ENCODE peak calls at places on chromosomes 16 and 17, in seven cellular contexts. Y is GM12878, X is K562, D is SK-N-SH, O is T47D, B is H1, S is HCT116. U is an unnamed sample.

GRCh38 chr17:43449470-43450202 is 34.1 kb upstream of the DHX8 start:
- DNase-seq in Y (no peak), X (no peak), D (no peak), O (no peak), B (no peak), S (no peak), U (peak)

GRCh38 chr16:66462912-66463311 is 35.8 kb downstream of the BEAN1 start:
- DNase-seq in Y (no peak), X (no peak), D (no peak), O (no peak), B (no peak), S (no peak), U (no peak)

GRCh38 chr17:17890773-17891759 is 54.3 kb upstream of the SREBF1 start:
- DNase-seq in Y (no peak), X (peak), D (peak), O (peak), B (no peak), S (peak), U (peak)

GRCh38 chr17:50094243-50094752 is 853 bp upstream of the PDK2 start:
- DNase-seq in Y (peak), X (peak), D (peak), O (peak), B (peak), S (peak), U (peak)

GRCh38 chr17:4827399-4827798 is 5.7 kb upstream of the MINK1 start:
- DNase-seq in Y (no peak), X (no peak), D (no peak), O (no peak), B (no peak), S (no peak), U (no peak)

GRCh38 chr17:28008526-28008925 is 34.0 kb upstream of the NLK start:
- DNase-seq in Y (no peak), X (peak), D (no peak), O (peak), B (peak), S (peak), U (peak)

GRCh38 chr16:67666032-67666537 is 465 bp downstream of the ENKD1 start:
- DNase-seq in Y (no peak), X (peak), D (peak), O (no peak), B (peak), S (no peak), U (peak)

GRCh38 chr17:67244621-67245072 is 349 bp downstream of the HELZ start:
- DNase-seq in Y (no peak), X (peak), D (peak), O (no peak), B (no peak), S (no peak), U (no peak)

GRCh38 chr16:67822511-67822910 is 15.8 kb downstream of the TSNAXIP1 start:
- DNase-seq in Y (no peak), X (no peak), D (no peak), O (no peak), B (no peak), S (no peak), U (no peak)

GRCh38 chr16:27344707-27345106 is 30.9 kb downstream of the IL4R start:
- DNase-seq in Y (no peak), X (peak), D (no peak), O (no peak), B (no peak), S (no peak), U (no peak)

GRCh38 chr17:50689956-50690886 is 17.5 kb downstream of the ANKRD40 start:
- DNase-seq in Y (no peak), X (no peak), D (peak), O (no peak), B (no peak), S (no peak), U (no peak)

GRCh38 chr17:31535581-31535981 is 144.1 kb downstream of the RAB11FIP4 start:
- DNase-seq in Y (peak), X (no peak), D (no peak), O (no peak), B (no peak), S (no peak), U (no peak)

GRCh38 chr17:2582493-2582892 is 11.0 kb upstream of the PAFAH1B1 start:
- DNase-seq in Y (no peak), X (no peak), D (no peak), O (no peak), B (no peak), S (no peak), U (no peak)

GRCh38 chr17:30244853-30245385 is 9.4 kb upstream of the SLC6A4 start:
- DNase-seq in Y (no peak), X (no peak), D (no peak), O (no peak), B (peak), S (no peak), U (no peak)

GRCh38 chr16:21150375-21151001 is at the start of gene DNAH3:
- DNase-seq in Y (no peak), X (peak), D (peak), O (no peak), B (no peak), S (no peak), U (peak)

GRCh38 chr17:69232650-69233049 is 4.0 kb upstream of the ABCA10 start:
- DNase-seq in Y (no peak), X (no peak), D (no peak), O (no peak), B (no peak), S (no peak), U (no peak)

GRCh38 chr17:82328994-82329507 is 4.5 kb downstream of the SECTM1 start:
- DNase-seq in Y (no peak), X (no peak), D (no peak), O (no peak), B (no peak), S (no peak), U (no peak)

GRCh38 chr17:1931759-1932579 is 93.2 kb downstream of the RTN4RL1 start:
- DNase-seq in Y (no peak), X (no peak), D (no peak), O (no peak), B (peak), S (no peak), U (peak)

GRCh38 chr16:68232335-68232734 is 3.6 kb downstream of the ESRP2 start:
- DNase-seq in Y (no peak), X (no peak), D (no peak), O (no peak), B (no peak), S (no peak), U (no peak)

GRCh38 chr17:80214878-80215210 is 5.3 kb downstream of the SGSH start:
- DNase-seq in Y (no peak), X (no peak), D (no peak), O (no peak), B (no peak), S (no peak), U (no peak)

GRCh38 chr17:39231587-39232551 is 6.1 kb upstream of the STAC2 start:
- DNase-seq in Y (no peak), X (peak), D (peak), O (no peak), B (peak), S (no peak), U (no peak)

GRCh38 chr17:72661093-72661944 is 431.2 kb downstream of the SLC39A11 start:
- DNase-seq in Y (no peak), X (no peak), D (peak), O (no peak), B (no peak), S (peak), U (peak)

GRCh38 chr16:12503201-12503600 is 300.5 kb downstream of the CPPED1 start:
- DNase-seq in Y (no peak), X (no peak), D (no peak), O (no peak), B (no peak), S (no peak), U (no peak)

GRCh38 chr16:8094696-8095095 is 495.6 kb downstream of the TMEM114 start:
- DNase-seq in Y (no peak), X (no peak), D (no peak), O (no peak), B (no peak), S (no peak), U (no peak)

GRCh38 chr17:79046501-79047280 is 22.7 kb downstream of the C1QTNF1 start:
- DNase-seq in Y (no peak), X (no peak), D (peak), O (no peak), B (no peak), S (no peak), U (no peak)

GRCh38 chr17:43846963-43847369 is at the start of gene CD300LG:
- DNase-seq in Y (no peak), X (no peak), D (peak), O (no peak), B (peak), S (no peak), U (no peak)

GRCh38 chr16:17296412-17296811 is 174.3 kb downstream of the XYLT1 start:
- DNase-seq in Y (no peak), X (no peak), D (peak), O (no peak), B (no peak), S (no peak), U (no peak)

DNA sequence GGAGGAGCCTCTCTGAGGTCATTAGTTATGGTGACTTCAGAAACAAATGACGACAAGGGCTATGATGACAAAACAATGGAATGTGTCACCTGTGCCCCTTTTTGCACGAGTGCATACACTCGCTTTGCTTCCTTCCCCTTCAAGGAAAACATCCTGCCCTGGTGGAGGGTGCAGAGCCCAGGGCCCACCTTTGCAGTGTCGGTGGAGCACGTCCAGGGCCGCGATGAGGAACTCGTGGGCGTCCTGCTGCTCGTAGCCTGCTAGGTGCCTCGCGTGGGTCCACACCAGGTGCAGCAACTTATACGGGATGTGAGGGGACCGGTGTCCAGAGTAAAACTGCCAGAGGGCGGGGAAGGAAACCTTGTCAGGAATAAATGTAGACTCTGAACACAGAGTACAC is 27.2 kb downstream of the USP22 start:
- DNase-seq in Y (no peak), X (no peak), D (no peak), O (no peak), B (no peak), S (no peak), U (no peak)
- TF ChIP-seq JUND in Y (no peak), X (no peak), D (no peak), O (no peak), B (no peak), S (no peak), U (no peak)

GRCh38 chr16:552171-552570 is 8.0 kb upstream of the PRR35 start:
- DNase-seq in Y (no peak), X (no peak), D (no peak), O (no peak), B (no peak), S (no peak), U (no peak)

GRCh38 chr16:548586-548985 is 11.6 kb upstream of the PRR35 start:
- DNase-seq in Y (no peak), X (no peak), D (no peak), O (no peak), B (no peak), S (no peak), U (no peak)

GRCh38 chr16:553601-554296 is 6.4 kb upstream of the PRR35 start:
- DNase-seq in Y (no peak), X (no peak), D (no peak), O (no peak), B (no peak), S (no peak), U (no peak)

GRCh38 chr16:549544-550263 is 10.5 kb upstream of the PRR35 start:
- DNase-seq in Y (no peak), X (no peak), D (no peak), O (no peak), B (peak), S (no peak), U (no peak)

DNA sequence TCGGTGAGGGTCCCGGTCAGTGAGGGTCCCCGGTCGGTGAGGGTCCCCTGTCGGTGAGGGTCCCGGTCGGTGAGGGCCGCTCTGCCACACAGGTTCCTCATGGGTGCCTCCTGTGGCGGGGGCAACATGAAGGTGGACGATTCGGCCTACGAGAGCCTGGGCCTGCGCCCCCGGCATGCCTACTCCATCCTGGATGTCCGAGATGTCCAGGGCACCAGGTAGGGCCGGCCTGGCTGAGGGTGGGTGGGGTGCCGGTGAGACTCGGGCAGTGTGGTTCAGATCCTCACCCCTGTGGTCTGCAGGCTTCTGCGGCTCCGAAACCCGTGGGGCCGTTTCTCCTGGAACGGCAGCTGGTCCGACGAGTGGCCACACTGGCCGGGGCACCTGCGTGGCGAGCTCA is 9.0 kb upstream of the PRR35 start:
- DNase-seq in Y (no peak), X (no peak), D (no peak), O (no peak), B (no peak), S (no peak), U (no peak)
- TF ChIP-seq JUND in Y (no peak), X (no peak), D (no peak), O (no peak), B (no peak), S (no peak), U (no peak)

GRCh38 chr16:87570938-87571867 is 31.1 kb upstream of the JPH3 start:
- DNase-seq in Y (no peak), X (peak), D (peak), O (peak), B (peak), S (peak), U (peak)
- TF ChIP-seq JUND in Y (no peak), X (no peak), D (no peak), O (no peak), B (no peak), S (no peak), U (no peak)

GRCh38 chr17:11276486-11276885 is 35.5 kb downstream of the SHISA6 start:
- DNase-seq in Y (no peak), X (no peak), D (no peak), O (no peak), B (no peak), S (no peak), U (no peak)
- TF ChIP-seq JUND in Y (no peak), X (no peak), D (no peak), O (no peak), B (no peak), S (no peak), U (no peak)

GRCh38 chr16:53434436-53435065 is at the start of gene RBL2:
- DNase-seq in Y (no peak), X (peak), D (peak), O (peak), B (peak), S (no peak), U (peak)

GRCh38 chr16:53433509-53433908 is 762 bp upstream of the RBL2 start:
- DNase-seq in Y (no peak), X (no peak), D (no peak), O (no peak), B (no peak), S (no peak), U (no peak)

GRCh38 chr16:53430363-53430762 is 3.9 kb upstream of the RBL2 start:
- DNase-seq in Y (no peak), X (no peak), D (no peak), O (no peak), B (no peak), S (no peak), U (no peak)

GRCh38 chr16:53433930-53434435 is 288 bp upstream of the RBL2 start:
- DNase-seq in Y (no peak), X (no peak), D (no peak), O (no peak), B (no peak), S (peak), U (peak)

GRCh38 chr16:53435066-53435688 is 906 bp downstream of the RBL2 start:
- DNase-seq in Y (peak), X (peak), D (peak), O (peak), B (peak), S (peak), U (peak)
- TF ChIP-seq JUND in Y (no peak), X (peak), D (no peak), O (no peak), B (no peak), S (no peak), U (no peak)

DNA sequence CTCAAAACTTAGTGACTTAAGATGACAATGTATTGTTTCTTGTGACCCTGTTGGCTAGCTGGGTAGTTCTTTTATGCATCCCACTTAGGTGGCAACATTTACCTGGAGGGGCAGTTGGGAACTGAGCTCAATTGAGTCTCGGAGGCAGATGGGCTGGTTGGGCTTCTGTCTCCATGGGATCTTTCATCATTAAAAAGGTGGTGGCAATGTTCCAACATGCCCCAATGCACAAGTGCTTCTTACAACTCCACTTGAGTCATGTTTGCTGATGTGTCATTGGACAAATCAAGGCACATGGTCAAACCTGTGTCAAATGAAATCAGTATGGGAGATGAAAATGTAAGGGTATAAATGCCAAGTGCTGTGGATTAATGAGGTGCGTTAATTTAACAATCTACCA is 11.7 kb upstream of the HS3ST3B1 start:
- DNase-seq in Y (no peak), X (no peak), D (no peak), O (no peak), B (no peak), S (no peak), U (no peak)
- TF ChIP-seq JUND in Y (no peak), X (no peak), D (no peak), O (no peak), B (no peak), S (no peak), U (no peak)

U was measured in HepG2.